ENCODE peak calls at places on chromosomes 16 and 17, in seven cellular contexts. One of them, this sample, is unnamed.

GRCh38 chr17:82686366-82687324 is 11.9 kb downstream of the RAB40B start:
- DNase-seq in DMS153: no peak
- DNase-seq in cardiac muscle cell: no peak
- DNase-seq in esophagus squamous epithelium: no peak
- DNase-seq in stimulated activated naive CD8-positive, alpha-beta T cell treated with anti-CD3 and anti-CD28 coated beads, Interleukin-15, Interleukin-2, amounts not matched to agents 100 U/mL and 50 U/mL, for 24 hours: no peak
- DNase-seq in spleen: no peak
- DNase-seq in midbrain: no peak
- DNase-seq in this sample: no peak

GRCh38 chr16:67249762-67250327 is 1.1 kb downstream of the SLC9A5 start:
- DNase-seq in DMS153: no peak
- DNase-seq in cardiac muscle cell: no peak
- DNase-seq in esophagus squamous epithelium: no peak
- DNase-seq in stimulated activated naive CD8-positive, alpha-beta T cell treated with anti-CD3 and anti-CD28 coated beads, Interleukin-15, Interleukin-2, amounts not matched to agents 100 U/mL and 50 U/mL, for 24 hours: no peak
- DNase-seq in spleen: peak; percentile 41
- DNase-seq in midbrain: no peak
- DNase-seq in this sample: no peak

GRCh38 chr17:48995871-48996695 is 1.1 kb upstream of the IGF2BP1 start:
- DNase-seq in DMS153: no peak
- DNase-seq in cardiac muscle cell: no peak
- DNase-seq in esophagus squamous epithelium: no peak
- DNase-seq in stimulated activated naive CD8-positive, alpha-beta T cell treated with anti-CD3 and anti-CD28 coated beads, Interleukin-15, Interleukin-2, amounts not matched to agents 100 U/mL and 50 U/mL, for 24 hours: no peak
- DNase-seq in spleen: no peak
- DNase-seq in midbrain: no peak
- DNase-seq in this sample: peak; percentile 43

GRCh38 chr17:28675485-28675884 is 13.5 kb downstream of the SUPT6H start:
- DNase-seq in DMS153: no peak
- DNase-seq in cardiac muscle cell: no peak
- DNase-seq in esophagus squamous epithelium: no peak
- DNase-seq in stimulated activated naive CD8-positive, alpha-beta T cell treated with anti-CD3 and anti-CD28 coated beads, Interleukin-15, Interleukin-2, amounts not matched to agents 100 U/mL and 50 U/mL, for 24 hours: no peak
- DNase-seq in spleen: no peak
- DNase-seq in midbrain: no peak
- DNase-seq in this sample: no peak

GRCh38 chr17:77834170-77835115 is 124.1 kb upstream of the TNRC6C start:
- DNase-seq in DMS153: no peak
- DNase-seq in cardiac muscle cell: peak; percentile 93
- DNase-seq in esophagus squamous epithelium: no peak
- DNase-seq in stimulated activated naive CD8-positive, alpha-beta T cell treated with anti-CD3 and anti-CD28 coated beads, Interleukin-15, Interleukin-2, amounts not matched to agents 100 U/mL and 50 U/mL, for 24 hours: peak; percentile 79
- DNase-seq in spleen: peak; percentile 82
- DNase-seq in midbrain: no peak
- DNase-seq in this sample: peak; percentile 86

GRCh38 chr17:6104956-6105355 is 34.8 kb downstream of the WSCD1 start:
- DNase-seq in DMS153: no peak
- DNase-seq in cardiac muscle cell: no peak
- DNase-seq in esophagus squamous epithelium: no peak
- DNase-seq in stimulated activated naive CD8-positive, alpha-beta T cell treated with anti-CD3 and anti-CD28 coated beads, Interleukin-15, Interleukin-2, amounts not matched to agents 100 U/mL and 50 U/mL, for 24 hours: no peak
- DNase-seq in spleen: peak; percentile 63
- DNase-seq in midbrain: no peak
- DNase-seq in this sample: no peak

GRCh38 chr16:17404903-17405691 is 65.7 kb downstream of the XYLT1 start:
- DNase-seq in DMS153: no peak
- DNase-seq in cardiac muscle cell: peak; percentile 85
- DNase-seq in esophagus squamous epithelium: no peak
- DNase-seq in stimulated activated naive CD8-positive, alpha-beta T cell treated with anti-CD3 and anti-CD28 coated beads, Interleukin-15, Interleukin-2, amounts not matched to agents 100 U/mL and 50 U/mL, for 24 hours: no peak
- DNase-seq in spleen: no peak
- DNase-seq in midbrain: peak; percentile 96
- DNase-seq in this sample: peak; percentile 90

GRCh38 chr17:35543856-35544255 is 6.4 kb upstream of the SLFN12L start:
- DNase-seq in DMS153: no peak
- DNase-seq in cardiac muscle cell: no peak
- DNase-seq in esophagus squamous epithelium: no peak
- DNase-seq in stimulated activated naive CD8-positive, alpha-beta T cell treated with anti-CD3 and anti-CD28 coated beads, Interleukin-15, Interleukin-2, amounts not matched to agents 100 U/mL and 50 U/mL, for 24 hours: no peak
- DNase-seq in spleen: no peak
- DNase-seq in midbrain: no peak
- DNase-seq in this sample: no peak

GRCh38 chr16:87628940-87629339 is 26.6 kb downstream of the JPH3 start:
- DNase-seq in DMS153: no peak
- DNase-seq in cardiac muscle cell: peak; percentile 3
- DNase-seq in esophagus squamous epithelium: no peak
- DNase-seq in stimulated activated naive CD8-positive, alpha-beta T cell treated with anti-CD3 and anti-CD28 coated beads, Interleukin-15, Interleukin-2, amounts not matched to agents 100 U/mL and 50 U/mL, for 24 hours: no peak
- DNase-seq in spleen: no peak
- DNase-seq in midbrain: no peak
- DNase-seq in this sample: no peak

GRCh38 chr17:75727391-75727790 is 6.1 kb downstream of the ITGB4 start:
- DNase-seq in DMS153: no peak
- DNase-seq in cardiac muscle cell: no peak
- DNase-seq in esophagus squamous epithelium: no peak
- DNase-seq in stimulated activated naive CD8-positive, alpha-beta T cell treated with anti-CD3 and anti-CD28 coated beads, Interleukin-15, Interleukin-2, amounts not matched to agents 100 U/mL and 50 U/mL, for 24 hours: no peak
- DNase-seq in spleen: no peak
- DNase-seq in midbrain: no peak
- DNase-seq in this sample: no peak

GRCh38 chr16:86777098-86777946 is 199.0 kb downstream of the FOXL1 start:
- DNase-seq in DMS153: no peak
- DNase-seq in cardiac muscle cell: no peak
- DNase-seq in esophagus squamous epithelium: no peak
- DNase-seq in stimulated activated naive CD8-positive, alpha-beta T cell treated with anti-CD3 and anti-CD28 coated beads, Interleukin-15, Interleukin-2, amounts not matched to agents 100 U/mL and 50 U/mL, for 24 hours: no peak
- DNase-seq in spleen: no peak
- DNase-seq in midbrain: no peak
- DNase-seq in this sample: no peak

GRCh38 chr17:8060274-8060673 is 21.4 kb downstream of the ALOX15B start:
- DNase-seq in DMS153: peak; percentile 33
- DNase-seq in cardiac muscle cell: peak; percentile 80
- DNase-seq in esophagus squamous epithelium: no peak
- DNase-seq in stimulated activated naive CD8-positive, alpha-beta T cell treated with anti-CD3 and anti-CD28 coated beads, Interleukin-15, Interleukin-2, amounts not matched to agents 100 U/mL and 50 U/mL, for 24 hours: peak; percentile 60
- DNase-seq in spleen: peak; percentile 51
- DNase-seq in midbrain: peak; percentile 91
- DNase-seq in this sample: peak; percentile 68

GRCh38 chr17:9905078-9905415 is at the start of gene RCVRN:
- DNase-seq in DMS153: no peak
- DNase-seq in cardiac muscle cell: no peak
- DNase-seq in esophagus squamous epithelium: no peak
- DNase-seq in stimulated activated naive CD8-positive, alpha-beta T cell treated with anti-CD3 and anti-CD28 coated beads, Interleukin-15, Interleukin-2, amounts not matched to agents 100 U/mL and 50 U/mL, for 24 hours: no peak
- DNase-seq in spleen: no peak
- DNase-seq in midbrain: no peak
- DNase-seq in this sample: no peak

GRCh38 chr16:74107795-74108610 is 188.6 kb upstream of the PSMD7 start:
- DNase-seq in DMS153: no peak
- DNase-seq in cardiac muscle cell: peak; percentile 45
- DNase-seq in esophagus squamous epithelium: no peak
- DNase-seq in stimulated activated naive CD8-positive, alpha-beta T cell treated with anti-CD3 and anti-CD28 coated beads, Interleukin-15, Interleukin-2, amounts not matched to agents 100 U/mL and 50 U/mL, for 24 hours: peak; percentile 51
- DNase-seq in spleen: no peak
- DNase-seq in midbrain: no peak
- DNase-seq in this sample: no peak

GRCh38 chr16:57004387-57005250 is 15.3 kb downstream of the NLRC5 start:
- DNase-seq in DMS153: no peak
- DNase-seq in cardiac muscle cell: no peak
- DNase-seq in esophagus squamous epithelium: no peak
- DNase-seq in stimulated activated naive CD8-positive, alpha-beta T cell treated with anti-CD3 and anti-CD28 coated beads, Interleukin-15, Interleukin-2, amounts not matched to agents 100 U/mL and 50 U/mL, for 24 hours: no peak
- DNase-seq in spleen: no peak
- DNase-seq in midbrain: no peak
- DNase-seq in this sample: no peak

GRCh38 chr17:8649157-8650118 is 18.9 kb upstream of the MYH10 start:
- DNase-seq in DMS153: no peak
- DNase-seq in cardiac muscle cell: peak; percentile 98
- DNase-seq in esophagus squamous epithelium: no peak
- DNase-seq in stimulated activated naive CD8-positive, alpha-beta T cell treated with anti-CD3 and anti-CD28 coated beads, Interleukin-15, Interleukin-2, amounts not matched to agents 100 U/mL and 50 U/mL, for 24 hours: no peak
- DNase-seq in spleen: no peak
- DNase-seq in midbrain: no peak
- DNase-seq in this sample: peak; percentile 89

GRCh38 chr17:78886954-78887353 is 16.0 kb downstream of the CEP295NL start:
- DNase-seq in DMS153: no peak
- DNase-seq in cardiac muscle cell: no peak
- DNase-seq in esophagus squamous epithelium: no peak
- DNase-seq in stimulated activated naive CD8-positive, alpha-beta T cell treated with anti-CD3 and anti-CD28 coated beads, Interleukin-15, Interleukin-2, amounts not matched to agents 100 U/mL and 50 U/mL, for 24 hours: no peak
- DNase-seq in spleen: no peak
- DNase-seq in midbrain: no peak
- DNase-seq in this sample: no peak

GRCh38 chr17:44221072-44221861 is 1.8 kb upstream of the UBTF start:
- DNase-seq in DMS153: peak; percentile 41
- DNase-seq in cardiac muscle cell: peak; percentile 87
- DNase-seq in esophagus squamous epithelium: no peak
- DNase-seq in stimulated activated naive CD8-positive, alpha-beta T cell treated with anti-CD3 and anti-CD28 coated beads, Interleukin-15, Interleukin-2, amounts not matched to agents 100 U/mL and 50 U/mL, for 24 hours: peak; percentile 74
- DNase-seq in spleen: peak; percentile 93
- DNase-seq in midbrain: peak; percentile 75
- DNase-seq in this sample: no peak

GRCh38 chr16:24541534-24541933 is 2.2 kb downstream of the RBBP6 start:
- DNase-seq in DMS153: no peak
- DNase-seq in cardiac muscle cell: no peak
- DNase-seq in esophagus squamous epithelium: no peak
- DNase-seq in stimulated activated naive CD8-positive, alpha-beta T cell treated with anti-CD3 and anti-CD28 coated beads, Interleukin-15, Interleukin-2, amounts not matched to agents 100 U/mL and 50 U/mL, for 24 hours: no peak
- DNase-seq in spleen: no peak
- DNase-seq in midbrain: no peak
- DNase-seq in this sample: no peak

GRCh38 chr16:82507271-82507670 is 119.5 kb upstream of the CDH13 start:
- DNase-seq in DMS153: no peak
- DNase-seq in cardiac muscle cell: no peak
- DNase-seq in esophagus squamous epithelium: no peak
- DNase-seq in stimulated activated naive CD8-positive, alpha-beta T cell treated with anti-CD3 and anti-CD28 coated beads, Interleukin-15, Interleukin-2, amounts not matched to agents 100 U/mL and 50 U/mL, for 24 hours: no peak
- DNase-seq in spleen: no peak
- DNase-seq in midbrain: no peak
- DNase-seq in this sample: no peak

GRCh38 chr17:75289832-75290337 is 652 bp upstream of the SLC25A19 start:
- DNase-seq in DMS153: no peak
- DNase-seq in cardiac muscle cell: peak; percentile 68
- DNase-seq in esophagus squamous epithelium: no peak
- DNase-seq in stimulated activated naive CD8-positive, alpha-beta T cell treated with anti-CD3 and anti-CD28 coated beads, Interleukin-15, Interleukin-2, amounts not matched to agents 100 U/mL and 50 U/mL, for 24 hours: peak; percentile 72
- DNase-seq in spleen: peak; percentile 90
- DNase-seq in midbrain: peak; percentile 58
- DNase-seq in this sample: peak; percentile 80

GRCh38 chr16:19858006-19858653 is 26.5 kb downstream of the GPRC5B start:
- DNase-seq in DMS153: no peak
- DNase-seq in cardiac muscle cell: peak; percentile 79
- DNase-seq in esophagus squamous epithelium: no peak
- DNase-seq in stimulated activated naive CD8-positive, alpha-beta T cell treated with anti-CD3 and anti-CD28 coated beads, Interleukin-15, Interleukin-2, amounts not matched to agents 100 U/mL and 50 U/mL, for 24 hours: no peak
- DNase-seq in spleen: no peak
- DNase-seq in midbrain: no peak
- DNase-seq in this sample: no peak

GRCh38 chr17:80780381-80781187 is 211.1 kb upstream of the CHMP6 start:
- DNase-seq in DMS153: no peak
- DNase-seq in cardiac muscle cell: no peak
- DNase-seq in esophagus squamous epithelium: no peak
- DNase-seq in stimulated activated naive CD8-positive, alpha-beta T cell treated with anti-CD3 and anti-CD28 coated beads, Interleukin-15, Interleukin-2, amounts not matched to agents 100 U/mL and 50 U/mL, for 24 hours: peak; percentile 70
- DNase-seq in spleen: no peak
- DNase-seq in midbrain: no peak
- DNase-seq in this sample: no peak

GRCh38 chr16:67901734-67902133 is 8.7 kb downstream of the PSKH1 start:
- DNase-seq in DMS153: no peak
- DNase-seq in cardiac muscle cell: no peak
- DNase-seq in esophagus squamous epithelium: no peak
- DNase-seq in stimulated activated naive CD8-positive, alpha-beta T cell treated with anti-CD3 and anti-CD28 coated beads, Interleukin-15, Interleukin-2, amounts not matched to agents 100 U/mL and 50 U/mL, for 24 hours: no peak
- DNase-seq in spleen: no peak
- DNase-seq in midbrain: no peak
- DNase-seq in this sample: no peak

GRCh38 chr17:12990041-12990808 is 27.6 kb downstream of the ELAC2 start:
- DNase-seq in DMS153: no peak
- DNase-seq in cardiac muscle cell: no peak
- DNase-seq in esophagus squamous epithelium: no peak
- DNase-seq in stimulated activated naive CD8-positive, alpha-beta T cell treated with anti-CD3 and anti-CD28 coated beads, Interleukin-15, Interleukin-2, amounts not matched to agents 100 U/mL and 50 U/mL, for 24 hours: no peak
- DNase-seq in spleen: no peak
- DNase-seq in midbrain: no peak
- DNase-seq in this sample: no peak

GRCh38 chr17:48336986-48337385 is 93.0 kb downstream of the SKAP1 start:
- DNase-seq in DMS153: no peak
- DNase-seq in cardiac muscle cell: no peak
- DNase-seq in esophagus squamous epithelium: no peak
- DNase-seq in stimulated activated naive CD8-positive, alpha-beta T cell treated with anti-CD3 and anti-CD28 coated beads, Interleukin-15, Interleukin-2, amounts not matched to agents 100 U/mL and 50 U/mL, for 24 hours: no peak
- DNase-seq in spleen: no peak
- DNase-seq in midbrain: no peak
- DNase-seq in this sample: no peak

GRCh38 chr17:68759343-68760140 is 158.4 kb upstream of the FAM20A start:
- DNase-seq in DMS153: peak; percentile 78
- DNase-seq in cardiac muscle cell: peak; percentile 96
- DNase-seq in esophagus squamous epithelium: no peak
- DNase-seq in stimulated activated naive CD8-positive, alpha-beta T cell treated with anti-CD3 and anti-CD28 coated beads, Interleukin-15, Interleukin-2, amounts not matched to agents 100 U/mL and 50 U/mL, for 24 hours: peak; percentile 66
- DNase-seq in spleen: peak; percentile 84
- DNase-seq in midbrain: peak; percentile 86
- DNase-seq in this sample: peak; percentile 96

GRCh38 chr17:15914400-15915165 is 30.3 kb upstream of the ADORA2B start:
- DNase-seq in DMS153: no peak
- DNase-seq in cardiac muscle cell: peak; percentile 45
- DNase-seq in esophagus squamous epithelium: no peak
- DNase-seq in stimulated activated naive CD8-positive, alpha-beta T cell treated with anti-CD3 and anti-CD28 coated beads, Interleukin-15, Interleukin-2, amounts not matched to agents 100 U/mL and 50 U/mL, for 24 hours: no peak
- DNase-seq in spleen: no peak
- DNase-seq in midbrain: no peak
- DNase-seq in this sample: no peak

GRCh38 chr16:12646490-12647274 is 157.0 kb downstream of the CPPED1 start:
- DNase-seq in DMS153: no peak
- DNase-seq in cardiac muscle cell: no peak
- DNase-seq in esophagus squamous epithelium: no peak
- DNase-seq in stimulated activated naive CD8-positive, alpha-beta T cell treated with anti-CD3 and anti-CD28 coated beads, Interleukin-15, Interleukin-2, amounts not matched to agents 100 U/mL and 50 U/mL, for 24 hours: peak; percentile 51
- DNase-seq in spleen: no peak
- DNase-seq in midbrain: peak; percentile 55
- DNase-seq in this sample: no peak

GRCh38 chr17:18291718-18292540 is 22.9 kb downstream of the TOP3A start:
- DNase-seq in DMS153: no peak
- DNase-seq in cardiac muscle cell: no peak
- DNase-seq in esophagus squamous epithelium: no peak
- DNase-seq in stimulated activated naive CD8-positive, alpha-beta T cell treated with anti-CD3 and anti-CD28 coated beads, Interleukin-15, Interleukin-2, amounts not matched to agents 100 U/mL and 50 U/mL, for 24 hours: no peak
- DNase-seq in spleen: peak; percentile 41
- DNase-seq in midbrain: no peak
- DNase-seq in this sample: no peak

GRCh38 chr16:3819741-3820724 is 60.5 kb downstream of the CREBBP start:
- DNase-seq in DMS153: peak; percentile 93
- DNase-seq in cardiac muscle cell: peak; percentile 96
- DNase-seq in esophagus squamous epithelium: no peak
- DNase-seq in stimulated activated naive CD8-positive, alpha-beta T cell treated with anti-CD3 and anti-CD28 coated beads, Interleukin-15, Interleukin-2, amounts not matched to agents 100 U/mL and 50 U/mL, for 24 hours: no peak
- DNase-seq in spleen: no peak
- DNase-seq in midbrain: no peak
- DNase-seq in this sample: no peak